ENCODE peak calls at places on chromosomes 7 and 10, in nine cellular contexts. W, B, C, Y, R, J, N, G and A are unnamed samples.

GRCh38 chr10:77378950-77379349 is 258.7 kb downstream of the KCNMA1 start:
- DNase-seq in W (no peak), B (no peak), C (no peak), Y (no peak), R (no peak), J (no peak), N (no peak), G (no peak), A (no peak)

GRCh38 chr10:128463991-128464755 is 337.9 kb upstream of the MKI67 start:
- DNase-seq in W (no peak), B (peak), C (no peak), Y (no peak), R (no peak), J (peak), N (no peak), G (no peak), A (peak)

GRCh38 chr10:84540617-84541288 is 212.4 kb downstream of the CCSER2 start:
- DNase-seq in W (no peak), B (peak), C (no peak), Y (peak), R (peak), J (no peak), N (peak), G (peak), A (peak)

GRCh38 chr10:3853016-3853415 is 68.0 kb upstream of the KLF6 start:
- DNase-seq in W (no peak), B (no peak), C (no peak), Y (no peak), R (no peak), J (no peak), N (no peak), G (no peak), A (no peak)

GRCh38 chr7:43294080-43294630 is 181.7 kb downstream of the HECW1 start:
- DNase-seq in W (no peak), B (peak), C (peak), Y (peak), R (no peak), J (peak), N (peak), G (no peak), A (peak)

GRCh38 chr7:34491899-34492298 is 166.1 kb upstream of the NPSR1 start:
- DNase-seq in W (no peak), B (no peak), C (no peak), Y (no peak), R (no peak), J (no peak), N (no peak), G (no peak), A (no peak)

GRCh38 chr10:28685717-28686116 is 8.4 kb downstream of the BAMBI start:
- DNase-seq in W (no peak), B (no peak), C (no peak), Y (no peak), R (no peak), J (no peak), N (no peak), G (no peak), A (no peak)

GRCh38 chr7:111006691-111007090 is 84.2 kb upstream of the LRRN3 start:
- DNase-seq in W (no peak), B (peak), C (no peak), Y (no peak), R (no peak), J (peak), N (no peak), G (no peak), A (no peak)

GRCh38 chr7:27277628-27278027 is 35.0 kb downstream of the EVX1 start:
- DNase-seq in W (no peak), B (peak), C (no peak), Y (no peak), R (no peak), J (no peak), N (peak), G (no peak), A (peak)

GRCh38 chr10:60417024-60417423 is 27.3 kb upstream of the ANK3 start:
- DNase-seq in W (no peak), B (no peak), C (no peak), Y (no peak), R (no peak), J (no peak), N (peak), G (no peak), A (peak)